ENCODE peak calls at places on chromosomes 11 and 22, in ten cellular contexts. W is fibroblast of the aortic adventitia, T is HEK293T, C is NCI-H1105 treated with DMSO at 0.1 percent for 48 hours, U is H1, H is hypothalamus, P is hippocampal formation, K is activated gamma-delta T cell treated with Interleukin-2 at 50 U/mL for 16 hours, I is NCI-H1417, B is foreskin fibroblast. M is an unnamed sample.

GRCh38 chr11:47797633-47798032 is 30.5 kb upstream of the FNBP4 start:
- DNase-seq in W (peak; percentile 19), T (no peak), C (no peak), U (no peak), H (no peak), P (no peak), K (no peak), I (no peak), B (peak; percentile 20), M (no peak)

GRCh38 chr11:117992620-117993019 is 6.4 kb downstream of the IL10RA start:
- DNase-seq in W (no peak), T (no peak), C (no peak), U (no peak), H (no peak), P (no peak), K (no peak), I (no peak), B (no peak), M (no peak)

GRCh38 chr11:65624931-65625627 is 9.5 kb downstream of the PCNX3 start:
- DNase-seq in W (no peak), T (no peak), C (no peak), U (no peak), H (no peak), P (no peak), K (no peak), I (no peak), B (no peak), M (no peak)

GRCh38 chr11:22338465-22338810 is 257 bp downstream of the SLC17A6 start:
- DNase-seq in W (no peak), T (no peak), C (peak; percentile 69), U (no peak), H (no peak), P (no peak), K (no peak), I (no peak), B (no peak), M (no peak)

GRCh38 chr11:45262900-45263299 is 23.2 kb downstream of the SYT13 start:
- DNase-seq in W (no peak), T (no peak), C (peak; percentile 76), U (no peak), H (no peak), P (no peak), K (no peak), I (peak; percentile 96), B (no peak), M (no peak)

GRCh38 chr22:49739138-49739537 is 88.5 kb downstream of the BRD1 start:
- DNase-seq in W (no peak), T (no peak), C (no peak), U (no peak), H (no peak), P (no peak), K (no peak), I (no peak), B (no peak), M (no peak)

GRCh38 chr11:113447621-113448310 is 27.4 kb downstream of the DRD2 start:
- DNase-seq in W (peak; percentile 4), T (no peak), C (no peak), U (no peak), H (no peak), P (no peak), K (no peak), I (no peak), B (no peak), M (no peak)

GRCh38 chr11:124113890-124114289 is 1.4 kb upstream of the VWA5A start:
- DNase-seq in W (peak; percentile 7), T (no peak), C (no peak), U (no peak), H (no peak), P (no peak), K (no peak), I (no peak), B (peak; percentile 34), M (no peak)

GRCh38 chr11:128501576-128502549 is 85.5 kb downstream of the ETS1 start:
- DNase-seq in W (peak; percentile 97), T (no peak), C (no peak), U (no peak), H (peak; percentile 6), P (no peak), K (no peak), I (no peak), B (peak; percentile 68), M (no peak)

GRCh38 chr11:12170984-12171383 is 60.6 kb downstream of the MICAL2 start:
- DNase-seq in W (peak; percentile 98), T (no peak), C (no peak), U (no peak), H (no peak), P (no peak), K (no peak), I (no peak), B (no peak), M (no peak)

GRCh38 chr22:24727218-24727851 is 47.2 kb downstream of the PIWIL3 start:
- DNase-seq in W (peak; percentile 83), T (peak; percentile 68), C (peak; percentile 88), U (no peak), H (no peak), P (no peak), K (no peak), I (peak; percentile 85), B (peak; percentile 76), M (no peak)

GRCh38 chr22:38866399-38867123 is 5.5 kb downstream of the CBX6 start:
- DNase-seq in W (no peak), T (no peak), C (no peak), U (peak; percentile 83), H (no peak), P (no peak), K (no peak), I (no peak), B (no peak), M (no peak)

GRCh38 chr11:16784097-16784496 is 45.6 kb downstream of the C11orf58 start:
- DNase-seq in W (no peak), T (no peak), C (no peak), U (no peak), H (no peak), P (no peak), K (no peak), I (no peak), B (no peak), M (no peak)

GRCh38 chr11:8776209-8776608 is 93.6 kb downstream of the RPL27A start:
- DNase-seq in W (no peak), T (no peak), C (no peak), U (no peak), H (no peak), P (no peak), K (no peak), I (no peak), B (no peak), M (no peak)

GRCh38 chr22:23219787-23220484 is 39.6 kb downstream of the BCR start:
- DNase-seq in W (no peak), T (no peak), C (no peak), U (no peak), H (no peak), P (no peak), K (peak; percentile 55), I (peak; percentile 50), B (peak; percentile 53), M (no peak)

GRCh38 chr11:123607781-123608180 is 46.6 kb downstream of the SCN3B start:
- DNase-seq in W (no peak), T (no peak), C (no peak), U (no peak), H (no peak), P (no peak), K (no peak), I (no peak), B (no peak), M (no peak)

GRCh38 chr11:103637250-103637649 is 399.2 kb upstream of the DDI1 start:
- DNase-seq in W (peak; percentile 64), T (no peak), C (no peak), U (no peak), H (no peak), P (no peak), K (no peak), I (no peak), B (peak; percentile 46), M (no peak)

M was measured in frontal cortex.